ENCODE peak calls at places on chromosomes 2 and 18, in four cellular contexts. One of them, this sample, is unnamed. For H3K9me3 and H3K4me1, the result is how much of the 10 kb centered on the place peaks cover.

GRCh38 chr18:78732273-78733210 is 247.1 kb upstream of the SALL3 start:
- DNase-seq in transverse colon: no peak
- DNase-seq in mucosa of descending colon: peak
- DNase-seq in breast epithelium: no peak
- DNase-seq in this sample: no peak

GRCh38 chr2:66576381-66577330 is 141.7 kb downstream of the MEIS1 start:
- DNase-seq in transverse colon: no peak
- DNase-seq in mucosa of descending colon: no peak
- DNase-seq in breast epithelium: no peak
- DNase-seq in this sample: peak

GRCh38 chr2:8380573-8380972 is 301.3 kb upstream of the ID2 start:
- DNase-seq in transverse colon: no peak
- DNase-seq in mucosa of descending colon: no peak
- DNase-seq in breast epithelium: no peak
- DNase-seq in this sample: no peak

GRCh38 chr2:75602724-75603342 is 42.1 kb upstream of the EVA1A start:
- DNase-seq in transverse colon: no peak
- DNase-seq in mucosa of descending colon: no peak
- DNase-seq in breast epithelium: peak
- DNase-seq in this sample: no peak

GRCh38 chr2:64704996-64705395 is 51.3 kb upstream of the SERTAD2 start:
- DNase-seq in transverse colon: no peak
- DNase-seq in mucosa of descending colon: no peak
- DNase-seq in breast epithelium: no peak
- DNase-seq in this sample: no peak

GRCh38 chr2:96917008-96917575 is 47.2 kb upstream of the SEMA4C start:
- DNase-seq in transverse colon: peak
- DNase-seq in mucosa of descending colon: peak
- DNase-seq in breast epithelium: no peak
- DNase-seq in this sample: no peak

GRCh38 chr18:59446012-59446411 is 86.9 kb upstream of the LMAN1 start:
- DNase-seq in transverse colon: no peak
- DNase-seq in mucosa of descending colon: no peak
- DNase-seq in breast epithelium: no peak
- DNase-seq in this sample: no peak

GRCh38 chr2:241947401-241947800 is 77.9 kb downstream of the RTP5 start:
- DNase-seq in transverse colon: no peak
- DNase-seq in mucosa of descending colon: no peak
- DNase-seq in breast epithelium: no peak
- DNase-seq in this sample: no peak

GRCh38 chr2:86636842-86637241 is 13.2 kb upstream of the RNF103 start:
- DNase-seq in transverse colon: no peak
- DNase-seq in mucosa of descending colon: no peak
- DNase-seq in breast epithelium: no peak
- DNase-seq in this sample: peak

GRCh38 chr2:105919191-105919811 is 174.6 kb downstream of the NCK2 start:
- DNase-seq in transverse colon: peak
- DNase-seq in mucosa of descending colon: no peak
- DNase-seq in breast epithelium: peak
- DNase-seq in this sample: peak

GRCh38 chr18:77108821-77109692 is 23.5 kb downstream of the MBP start:
- DNase-seq in transverse colon: no peak
- DNase-seq in mucosa of descending colon: no peak
- DNase-seq in breast epithelium: no peak
- DNase-seq in this sample: no peak
- H3K4me3 ChIP-seq in transverse colon: no peak
- H3K4me3 ChIP-seq in mucosa of descending colon: no peak
- H3K4me3 ChIP-seq in breast epithelium: no peak
- H3K4me3 ChIP-seq in this sample: no peak

GRCh38 chr2:16067037-16067406 is 126.7 kb downstream of the MYCN start:
- DNase-seq in transverse colon: no peak
- DNase-seq in mucosa of descending colon: no peak
- DNase-seq in breast epithelium: no peak
- DNase-seq in this sample: no peak

GRCh38 chr2:16069663-16069932 is 129.2 kb downstream of the MYCN start:
- DNase-seq in transverse colon: no peak
- DNase-seq in mucosa of descending colon: no peak
- DNase-seq in breast epithelium: peak
- DNase-seq in this sample: no peak

GRCh38 chr2:16068233-16068940 is 128.0 kb downstream of the MYCN start:
- DNase-seq in transverse colon: no peak
- DNase-seq in mucosa of descending colon: no peak
- DNase-seq in breast epithelium: no peak
- DNase-seq in this sample: no peak

GRCh38 chr2:16066261-16067036 is 126.1 kb downstream of the MYCN start:
- DNase-seq in transverse colon: no peak
- DNase-seq in mucosa of descending colon: no peak
- DNase-seq in breast epithelium: no peak
- DNase-seq in this sample: no peak

DNA sequence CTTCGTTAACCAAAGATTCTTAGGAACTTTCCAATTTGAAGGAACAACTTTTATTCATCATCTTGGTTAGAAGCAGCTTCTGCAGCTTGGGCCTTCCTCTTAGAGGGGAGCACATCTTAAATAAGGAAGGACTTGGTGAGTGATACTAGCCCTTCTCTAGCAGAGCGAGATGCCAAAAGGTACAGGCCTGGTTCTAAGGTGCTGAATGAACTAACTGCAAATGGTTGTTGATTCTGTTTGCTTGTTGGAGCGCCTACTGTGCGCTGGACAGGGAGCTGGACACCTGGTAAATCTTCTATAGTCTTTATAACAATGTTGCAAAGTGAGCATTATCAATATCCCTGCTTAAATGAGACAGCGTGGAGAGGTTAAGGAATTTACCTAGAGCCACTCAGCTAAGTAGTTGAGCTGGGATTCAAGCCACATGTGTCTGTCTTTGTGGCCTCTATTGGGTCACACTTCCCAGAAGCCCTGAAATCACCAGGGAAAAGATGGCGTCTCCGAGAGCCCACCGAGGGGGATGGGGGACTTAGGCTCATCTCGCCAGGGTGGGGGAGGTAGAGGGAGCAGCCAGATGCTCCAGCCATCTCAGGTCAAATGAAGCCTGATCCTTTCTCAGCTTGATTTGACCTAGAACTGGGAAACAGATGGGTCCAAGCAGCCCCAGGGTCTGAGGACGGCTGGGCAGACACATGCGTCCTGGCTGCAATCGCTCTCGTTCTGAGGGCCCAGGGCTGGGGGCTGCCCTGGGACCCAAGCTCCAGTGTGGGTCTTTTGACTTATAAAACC is 127.3 kb downstream of the MYCN start:
- DNase-seq in transverse colon: no peak
- DNase-seq in mucosa of descending colon: no peak
- DNase-seq in breast epithelium: no peak
- DNase-seq in this sample: no peak
- H3K9me3 ChIP-seq in transverse colon: under half
- H3K9me3 ChIP-seq in mucosa of descending colon: under half
- H3K9me3 ChIP-seq in breast epithelium: under half
- H3K9me3 ChIP-seq in this sample: under half

GRCh38 chr2:55843992-55844345 is 79.6 kb downstream of the EFEMP1 start:
- DNase-seq in transverse colon: no peak
- DNase-seq in mucosa of descending colon: no peak
- DNase-seq in breast epithelium: no peak
- DNase-seq in this sample: no peak

GRCh38 chr2:55839182-55839819 is 84.3 kb downstream of the EFEMP1 start:
- DNase-seq in transverse colon: no peak
- DNase-seq in mucosa of descending colon: no peak
- DNase-seq in breast epithelium: peak
- DNase-seq in this sample: peak

GRCh38 chr2:55843096-55843991 is 80.2 kb downstream of the EFEMP1 start:
- DNase-seq in transverse colon: peak
- DNase-seq in mucosa of descending colon: no peak
- DNase-seq in breast epithelium: no peak
- DNase-seq in this sample: peak

GRCh38 chr2:55840460-55840859 is 83.1 kb downstream of the EFEMP1 start:
- DNase-seq in transverse colon: no peak
- DNase-seq in mucosa of descending colon: no peak
- DNase-seq in breast epithelium: no peak
- DNase-seq in this sample: no peak

DNA sequence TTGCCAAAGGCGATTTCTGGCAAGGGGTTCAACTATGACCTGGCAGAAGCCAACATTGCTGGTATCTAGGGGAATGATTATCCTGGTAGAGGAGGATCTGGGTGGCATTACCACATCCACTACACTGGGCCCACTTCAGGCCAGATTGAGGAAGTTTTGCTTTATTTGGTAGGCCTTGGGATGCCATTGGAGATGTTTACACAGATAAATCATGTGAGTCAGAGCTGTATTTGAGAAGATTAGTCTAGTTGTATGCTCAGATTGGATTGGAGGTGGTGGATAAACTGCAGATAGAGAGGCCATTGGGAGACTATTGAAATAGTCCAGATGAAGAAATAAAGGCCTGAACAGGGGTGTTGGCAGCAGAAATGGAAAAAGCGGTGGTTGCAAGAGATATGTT is 81.6 kb downstream of the EFEMP1 start:
- DNase-seq in transverse colon: no peak
- DNase-seq in mucosa of descending colon: no peak
- DNase-seq in breast epithelium: no peak
- DNase-seq in this sample: no peak
- H3K4me1 ChIP-seq in transverse colon: under half
- H3K4me1 ChIP-seq in mucosa of descending colon: under half
- H3K4me1 ChIP-seq in breast epithelium: under half
- H3K4me1 ChIP-seq in this sample: half or more

GRCh38 chr2:3728104-3729054 is 25.0 kb downstream of the DCDC2C start:
- DNase-seq in transverse colon: no peak
- DNase-seq in mucosa of descending colon: no peak
- DNase-seq in breast epithelium: no peak
- DNase-seq in this sample: no peak
- H3K4me3 ChIP-seq in transverse colon: no peak
- H3K4me3 ChIP-seq in mucosa of descending colon: no peak
- H3K4me3 ChIP-seq in breast epithelium: no peak
- H3K4me3 ChIP-seq in this sample: no peak

DNA sequence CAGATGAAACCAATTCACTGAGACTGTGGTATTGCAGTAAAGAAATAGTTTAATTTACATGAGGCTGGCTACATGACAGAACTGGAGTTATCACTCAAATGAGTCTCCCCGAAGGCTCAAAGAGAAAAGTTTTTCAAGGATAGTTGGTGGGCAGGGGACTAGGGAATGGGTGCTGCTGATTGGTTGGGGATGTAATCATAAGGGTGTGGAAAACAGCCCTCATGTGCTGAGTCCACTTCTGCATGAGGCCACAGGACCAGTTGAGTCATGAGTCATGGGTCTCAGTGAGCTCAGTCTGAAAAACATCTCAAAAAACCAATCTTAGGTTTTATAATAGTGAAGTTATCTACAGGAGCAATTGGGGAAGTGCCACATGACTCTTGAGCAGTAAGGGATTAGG is 173.1 kb upstream of the NDUFV2 start:
- DNase-seq in transverse colon: no peak
- DNase-seq in mucosa of descending colon: no peak
- DNase-seq in breast epithelium: no peak
- DNase-seq in this sample: no peak
- H3K9me3 ChIP-seq in transverse colon: under half
- H3K9me3 ChIP-seq in mucosa of descending colon: under half
- H3K9me3 ChIP-seq in breast epithelium: under half
- H3K9me3 ChIP-seq in this sample: under half

DNA sequence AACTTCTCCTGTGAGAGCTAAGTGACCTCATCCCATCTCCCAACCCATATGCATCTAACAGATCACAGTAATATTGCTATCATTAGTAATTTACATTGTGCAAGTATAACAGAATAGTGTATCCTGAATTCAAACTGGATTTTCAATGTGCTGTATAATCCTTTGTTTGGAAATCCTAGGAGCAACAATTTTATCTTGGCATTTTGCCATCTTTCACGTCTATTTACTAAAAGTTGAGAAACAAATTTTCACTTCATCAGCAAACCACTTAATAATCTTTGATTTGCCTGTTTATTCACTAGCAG is 3.8 kb downstream of the HNRNPLL start:
- DNase-seq in transverse colon: no peak
- DNase-seq in mucosa of descending colon: no peak
- DNase-seq in breast epithelium: no peak
- DNase-seq in this sample: no peak
- H3K4me1 ChIP-seq in transverse colon: under half
- H3K4me1 ChIP-seq in mucosa of descending colon: under half
- H3K4me1 ChIP-seq in breast epithelium: under half
- H3K4me1 ChIP-seq in this sample: half or more

GRCh38 chr2:26298638-26299393 is 47.1 kb upstream of the SELENOI start:
- DNase-seq in transverse colon: peak
- DNase-seq in mucosa of descending colon: no peak
- DNase-seq in breast epithelium: peak
- DNase-seq in this sample: peak

GRCh38 chr2:26302846-26303245 is 43.1 kb upstream of the SELENOI start:
- DNase-seq in transverse colon: no peak
- DNase-seq in mucosa of descending colon: no peak
- DNase-seq in breast epithelium: peak
- DNase-seq in this sample: no peak

GRCh38 chr2:26298286-26298637 is 47.7 kb upstream of the SELENOI start:
- DNase-seq in transverse colon: no peak
- DNase-seq in mucosa of descending colon: no peak
- DNase-seq in breast epithelium: no peak
- DNase-seq in this sample: no peak

GRCh38 chr2:26299488-26300092 is 46.4 kb upstream of the SELENOI start:
- DNase-seq in transverse colon: peak
- DNase-seq in mucosa of descending colon: no peak
- DNase-seq in breast epithelium: no peak
- DNase-seq in this sample: peak

DNA sequence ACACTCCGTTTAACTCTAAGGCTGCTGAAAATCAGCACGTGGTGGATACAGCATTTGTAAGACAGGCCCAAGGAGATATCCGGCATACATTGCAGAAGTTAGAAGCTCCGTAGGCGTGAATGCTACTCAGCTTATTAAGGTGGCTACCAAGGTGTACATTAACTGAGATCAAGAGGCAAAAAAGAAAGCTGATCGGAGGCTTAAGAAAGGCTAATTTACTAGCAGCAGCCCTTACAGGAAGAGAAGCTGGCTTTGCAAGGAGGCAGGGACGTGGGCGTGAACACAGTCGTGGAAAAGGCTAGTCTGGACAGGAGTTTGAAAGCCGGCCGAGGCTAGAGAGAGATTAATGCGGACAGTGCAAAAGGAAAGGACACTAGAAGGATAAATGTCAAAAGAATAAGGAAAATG is 45.7 kb upstream of the SELENOI start:
- DNase-seq in transverse colon: peak
- DNase-seq in mucosa of descending colon: no peak
- DNase-seq in breast epithelium: peak
- DNase-seq in this sample: peak
- H3K4me3 ChIP-seq in transverse colon: peak
- H3K4me3 ChIP-seq in mucosa of descending colon: no peak
- H3K4me3 ChIP-seq in breast epithelium: peak
- H3K4me3 ChIP-seq in this sample: no peak

DNA sequence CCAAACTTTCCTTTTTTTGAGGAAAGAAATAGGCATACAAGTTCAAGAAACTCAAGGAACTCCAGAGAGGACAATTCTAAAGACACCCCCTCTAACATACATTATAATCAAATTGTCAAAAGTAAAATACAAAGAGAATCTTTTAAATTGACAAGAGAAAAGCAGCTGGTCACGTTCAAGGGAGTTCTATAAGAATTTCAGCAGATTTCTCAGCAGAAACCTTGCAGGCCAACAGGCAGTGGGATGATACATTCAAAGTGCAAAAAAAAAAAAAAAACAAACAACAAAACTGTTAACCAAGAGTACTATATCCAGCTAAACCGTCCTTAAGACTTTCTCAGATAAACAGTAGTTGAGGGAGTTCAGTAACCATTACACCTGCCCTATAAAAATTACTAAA is 33.9 kb downstream of the CCDC138 start:
- DNase-seq in transverse colon: no peak
- DNase-seq in mucosa of descending colon: no peak
- DNase-seq in breast epithelium: no peak
- DNase-seq in this sample: no peak
- H3K9me3 ChIP-seq in transverse colon: under half
- H3K9me3 ChIP-seq in mucosa of descending colon: under half
- H3K9me3 ChIP-seq in breast epithelium: under half
- H3K9me3 ChIP-seq in this sample: under half

This sample was measured in body of pancreas.